ENCODE peak calls at places on chromosomes 13 and 19, in four cellular contexts. One of them, this sample, is unnamed.

GRCh38 chr13:42478531-42479156 is 95.3 kb upstream of the TNFSF11 start:
- DNase-seq in activated gamma-delta T cell treated with anti-CD3 and anti-CD28 coated beads, Interleukin-2, amount 50 U/mL, for 16 hours: no peak
- DNase-seq in brain microvascular endothelial cell: peak; percentile 60
- DNase-seq in HFFc6: peak; percentile 28
- DNase-seq in this sample: no peak

GRCh38 chr13:47829684-47830083 is 171.4 kb downstream of the SUCLA2 start:
- DNase-seq in brain microvascular endothelial cell: peak; percentile 13
- DNase-seq in activated gamma-delta T cell treated with anti-CD3 and anti-CD28 coated beads, Interleukin-2, amount 50 U/mL, for 16 hours: no peak
- DNase-seq in HFFc6: no peak
- DNase-seq in this sample: no peak

GRCh38 chr19:33242129-33242528 is 16.5 kb upstream of the SLC7A10 start:
- DNase-seq in brain microvascular endothelial cell: no peak
- DNase-seq in activated gamma-delta T cell treated with anti-CD3 and anti-CD28 coated beads, Interleukin-2, amount 50 U/mL, for 16 hours: no peak
- DNase-seq in HFFc6: no peak
- DNase-seq in this sample: no peak

GRCh38 chr13:67557642-67558241 is 327.6 kb upstream of the PCDH9 start:
- DNase-seq in brain microvascular endothelial cell: no peak
- DNase-seq in activated gamma-delta T cell treated with anti-CD3 and anti-CD28 coated beads, Interleukin-2, amount 50 U/mL, for 16 hours: no peak
- DNase-seq in HFFc6: no peak
- DNase-seq in this sample: no peak

GRCh38 chr19:3656073-3656746 is 29.6 kb upstream of the CACTIN start:
- DNase-seq in HFFc6: peak; percentile 97
- DNase-seq in brain microvascular endothelial cell: no peak
- DNase-seq in activated gamma-delta T cell treated with anti-CD3 and anti-CD28 coated beads, Interleukin-2, amount 50 U/mL, for 16 hours: no peak
- DNase-seq in this sample: peak; percentile 3

GRCh38 chr13:57629391-57629804 is 2.1 kb upstream of the PCDH17 start:
- DNase-seq in HFFc6: no peak
- DNase-seq in brain microvascular endothelial cell: no peak
- DNase-seq in activated gamma-delta T cell treated with anti-CD3 and anti-CD28 coated beads, Interleukin-2, amount 50 U/mL, for 16 hours: no peak
- DNase-seq in this sample: no peak

GRCh38 chr19:58227964-58228583 is 640 bp upstream of the ZNF544 start:
- DNase-seq in brain microvascular endothelial cell: peak; percentile 4
- DNase-seq in HFFc6: no peak
- DNase-seq in activated gamma-delta T cell treated with anti-CD3 and anti-CD28 coated beads, Interleukin-2, amount 50 U/mL, for 16 hours: no peak
- DNase-seq in this sample: no peak

GRCh38 chr19:15532779-15533521 is 24.6 kb downstream of the CYP4F22 start:
- DNase-seq in brain microvascular endothelial cell: no peak
- DNase-seq in activated gamma-delta T cell treated with anti-CD3 and anti-CD28 coated beads, Interleukin-2, amount 50 U/mL, for 16 hours: no peak
- DNase-seq in HFFc6: no peak
- DNase-seq in this sample: no peak

GRCh38 chr13:46165485-46166220 is 16.3 kb downstream of the LCP1 start:
- DNase-seq in HFFc6: no peak
- DNase-seq in brain microvascular endothelial cell: peak; percentile 48
- DNase-seq in activated gamma-delta T cell treated with anti-CD3 and anti-CD28 coated beads, Interleukin-2, amount 50 U/mL, for 16 hours: no peak
- DNase-seq in this sample: peak; percentile 55

GRCh38 chr13:30429721-30430694 is 7.7 kb downstream of the UBE2L5 start:
- DNase-seq in activated gamma-delta T cell treated with anti-CD3 and anti-CD28 coated beads, Interleukin-2, amount 50 U/mL, for 16 hours: no peak
- DNase-seq in brain microvascular endothelial cell: peak; percentile 84
- DNase-seq in HFFc6: peak; percentile 89
- DNase-seq in this sample: peak; percentile 61

GRCh38 chr13:89880201-89880600 is 1467.3 kb upstream of the MIR17HG start:
- DNase-seq in HFFc6: no peak
- DNase-seq in brain microvascular endothelial cell: no peak
- DNase-seq in activated gamma-delta T cell treated with anti-CD3 and anti-CD28 coated beads, Interleukin-2, amount 50 U/mL, for 16 hours: no peak
- DNase-seq in this sample: no peak

GRCh38 chr13:78609464-78610205 is 6.3 kb upstream of the POU4F1 start:
- DNase-seq in activated gamma-delta T cell treated with anti-CD3 and anti-CD28 coated beads, Interleukin-2, amount 50 U/mL, for 16 hours: no peak
- DNase-seq in HFFc6: no peak
- DNase-seq in brain microvascular endothelial cell: no peak
- DNase-seq in this sample: no peak

GRCh38 chr13:113805431-113806103 is 46.5 kb downstream of the TMEM255B start:
- DNase-seq in activated gamma-delta T cell treated with anti-CD3 and anti-CD28 coated beads, Interleukin-2, amount 50 U/mL, for 16 hours: no peak
- DNase-seq in HFFc6: no peak
- DNase-seq in brain microvascular endothelial cell: no peak
- DNase-seq in this sample: no peak

GRCh38 chr19:19366691-19367396 is 38.6 kb upstream of the GATAD2A start:
- DNase-seq in activated gamma-delta T cell treated with anti-CD3 and anti-CD28 coated beads, Interleukin-2, amount 50 U/mL, for 16 hours: peak; percentile 51
- DNase-seq in brain microvascular endothelial cell: peak; percentile 63
- DNase-seq in HFFc6: peak; percentile 40
- DNase-seq in this sample: peak; percentile 50

GRCh38 chr19:47112166-47112663 is 1.4 kb downstream of the ZC3H4 start:
- DNase-seq in brain microvascular endothelial cell: peak; percentile 68
- DNase-seq in activated gamma-delta T cell treated with anti-CD3 and anti-CD28 coated beads, Interleukin-2, amount 50 U/mL, for 16 hours: peak; percentile 83
- DNase-seq in HFFc6: peak; percentile 74
- DNase-seq in this sample: peak; percentile 78

GRCh38 chr13:80533175-80533574 is 192.2 kb upstream of the SPRY2 start:
- DNase-seq in brain microvascular endothelial cell: no peak
- DNase-seq in activated gamma-delta T cell treated with anti-CD3 and anti-CD28 coated beads, Interleukin-2, amount 50 U/mL, for 16 hours: no peak
- DNase-seq in HFFc6: no peak
- DNase-seq in this sample: no peak

GRCh38 chr13:75417006-75417384 is 65.0 kb downstream of the TBC1D4 start:
- DNase-seq in HFFc6: no peak
- DNase-seq in activated gamma-delta T cell treated with anti-CD3 and anti-CD28 coated beads, Interleukin-2, amount 50 U/mL, for 16 hours: no peak
- DNase-seq in brain microvascular endothelial cell: no peak
- DNase-seq in this sample: no peak

GRCh38 chr19:1401889-1402217 is 511 bp upstream of the GAMT start:
- DNase-seq in activated gamma-delta T cell treated with anti-CD3 and anti-CD28 coated beads, Interleukin-2, amount 50 U/mL, for 16 hours: no peak
- DNase-seq in HFFc6: no peak
- DNase-seq in brain microvascular endothelial cell: no peak
- DNase-seq in this sample: no peak

GRCh38 chr19:2952953-2953481 is 8.2 kb upstream of the ZNF77 start:
- DNase-seq in HFFc6: no peak
- DNase-seq in brain microvascular endothelial cell: no peak
- DNase-seq in activated gamma-delta T cell treated with anti-CD3 and anti-CD28 coated beads, Interleukin-2, amount 50 U/mL, for 16 hours: no peak
- DNase-seq in this sample: no peak

GRCh38 chr13:58879114-58879513 is 1247.6 kb downstream of the PCDH17 start:
- DNase-seq in brain microvascular endothelial cell: no peak
- DNase-seq in HFFc6: no peak
- DNase-seq in activated gamma-delta T cell treated with anti-CD3 and anti-CD28 coated beads, Interleukin-2, amount 50 U/mL, for 16 hours: no peak
- DNase-seq in this sample: no peak

GRCh38 chr13:100588350-100589177 is at the start of gene GGACT:
- DNase-seq in activated gamma-delta T cell treated with anti-CD3 and anti-CD28 coated beads, Interleukin-2, amount 50 U/mL, for 16 hours: peak; percentile 76
- DNase-seq in brain microvascular endothelial cell: peak; percentile 22
- DNase-seq in HFFc6: peak; percentile 15
- DNase-seq in this sample: peak; percentile 55

GRCh38 chr13:24071423-24072075 is 89.0 kb upstream of the SPATA13 start:
- DNase-seq in brain microvascular endothelial cell: no peak
- DNase-seq in activated gamma-delta T cell treated with anti-CD3 and anti-CD28 coated beads, Interleukin-2, amount 50 U/mL, for 16 hours: no peak
- DNase-seq in HFFc6: peak; percentile 37
- DNase-seq in this sample: no peak

GRCh38 chr13:23608704-23609413 is 38.6 kb downstream of the TNFRSF19 start:
- DNase-seq in HFFc6: peak; percentile 46
- DNase-seq in brain microvascular endothelial cell: peak; percentile 29
- DNase-seq in activated gamma-delta T cell treated with anti-CD3 and anti-CD28 coated beads, Interleukin-2, amount 50 U/mL, for 16 hours: no peak
- DNase-seq in this sample: no peak

GRCh38 chr19:51359294-51359693 is 6.9 kb downstream of the ETFB start:
- DNase-seq in HFFc6: peak; percentile 85
- DNase-seq in brain microvascular endothelial cell: peak; percentile 83
- DNase-seq in activated gamma-delta T cell treated with anti-CD3 and anti-CD28 coated beads, Interleukin-2, amount 50 U/mL, for 16 hours: no peak
- DNase-seq in this sample: peak; percentile 82

GRCh38 chr13:25165664-25166063 is 6.4 kb downstream of the AMER2 start:
- DNase-seq in activated gamma-delta T cell treated with anti-CD3 and anti-CD28 coated beads, Interleukin-2, amount 50 U/mL, for 16 hours: no peak
- DNase-seq in brain microvascular endothelial cell: no peak
- DNase-seq in HFFc6: no peak
- DNase-seq in this sample: no peak

GRCh38 chr13:30113983-30114491 is 193.3 kb downstream of the KATNAL1 start:
- DNase-seq in activated gamma-delta T cell treated with anti-CD3 and anti-CD28 coated beads, Interleukin-2, amount 50 U/mL, for 16 hours: no peak
- DNase-seq in brain microvascular endothelial cell: no peak
- DNase-seq in HFFc6: no peak
- DNase-seq in this sample: no peak

GRCh38 chr13:107210216-107211010 is 642.5 kb upstream of the ARGLU1 start:
- DNase-seq in activated gamma-delta T cell treated with anti-CD3 and anti-CD28 coated beads, Interleukin-2, amount 50 U/mL, for 16 hours: no peak
- DNase-seq in brain microvascular endothelial cell: peak; percentile 35
- DNase-seq in HFFc6: no peak
- DNase-seq in this sample: no peak

GRCh38 chr13:28301839-28302238 is 163.5 kb downstream of the PAN3 start:
- DNase-seq in activated gamma-delta T cell treated with anti-CD3 and anti-CD28 coated beads, Interleukin-2, amount 50 U/mL, for 16 hours: no peak
- DNase-seq in HFFc6: no peak
- DNase-seq in brain microvascular endothelial cell: no peak
- DNase-seq in this sample: no peak

GRCh38 chr13:40063278-40063698 is 407.8 kb downstream of the COG6 start:
- DNase-seq in activated gamma-delta T cell treated with anti-CD3 and anti-CD28 coated beads, Interleukin-2, amount 50 U/mL, for 16 hours: no peak
- DNase-seq in HFFc6: no peak
- DNase-seq in brain microvascular endothelial cell: no peak
- DNase-seq in this sample: no peak

GRCh38 chr19:46668662-46669061 is 7.7 kb upstream of the DACT3 start:
- DNase-seq in HFFc6: no peak
- DNase-seq in brain microvascular endothelial cell: no peak
- DNase-seq in activated gamma-delta T cell treated with anti-CD3 and anti-CD28 coated beads, Interleukin-2, amount 50 U/mL, for 16 hours: no peak
- DNase-seq in this sample: no peak

GRCh38 chr13:113664751-113665581 is 2.1 kb upstream of the GRK1 start:
- DNase-seq in activated gamma-delta T cell treated with anti-CD3 and anti-CD28 coated beads, Interleukin-2, amount 50 U/mL, for 16 hours: no peak
- DNase-seq in brain microvascular endothelial cell: no peak
- DNase-seq in HFFc6: no peak
- DNase-seq in this sample: no peak